ENCODE peak calls at places on chromosomes 1 and 21, in four cellular contexts. T is LNCaP clone FGC, M is SK-N-SH, Q is cardiac muscle cell. L is an unnamed sample.

GRCh38 chr1:14571810-14572767 is 26.4 kb upstream of the KAZN start:
- DNase-seq in M (peak), Q (peak), T (no peak), L (peak)

GRCh38 chr1:30273021-30273325 is 450.4 kb downstream of the MATN1 start:
- DNase-seq in T (no peak), Q (no peak), M (no peak), L (no peak)

GRCh38 chr1:100360790-100361232 is 8.5 kb downstream of the CDC14A start:
- DNase-seq in T (peak), Q (peak), M (no peak), L (no peak)

GRCh38 chr1:47424336-47424982 is 8.4 kb downstream of the FOXE3 start:
- DNase-seq in T (peak), Q (peak), M (peak), L (peak)

GRCh38 chr1:191839891-191840290 is 318.4 kb upstream of the RGS18 start:
- DNase-seq in M (no peak), T (no peak), Q (no peak), L (no peak)

GRCh38 chr1:30692201-30692947 is 31.0 kb downstream of the MATN1 start:
- DNase-seq in M (no peak), Q (no peak), T (no peak), L (peak)

GRCh38 chr1:34055828-34056227 is 109.2 kb downstream of the CSMD2 start:
- DNase-seq in T (no peak), Q (no peak), M (no peak), L (no peak)

GRCh38 chr1:65247419-65248359 is 61.7 kb upstream of the DNAJC6 start:
- DNase-seq in T (no peak), Q (peak), M (peak), L (no peak)

GRCh38 chr21:29416268-29416667 is 117.5 kb downstream of the BACH1 start:
- DNase-seq in M (no peak), T (no peak), Q (no peak), L (no peak)

GRCh38 chr1:5945445-5945844 is 46.8 kb downstream of the NPHP4 start:
- DNase-seq in Q (no peak), T (no peak), M (no peak), L (no peak)

GRCh38 chr1:244599937-244600350 is 53.0 kb upstream of the DESI2 start:
- DNase-seq in Q (peak), M (no peak), T (no peak), L (no peak)

GRCh38 chr1:59139396-59139795 is 157.5 kb upstream of the FGGY start:
- DNase-seq in M (no peak), T (no peak), Q (no peak), L (no peak)

GRCh38 chr1:3597599-3597964 is 13.7 kb downstream of the MEGF6 start:
- DNase-seq in T (no peak), Q (no peak), M (no peak), L (no peak)

GRCh38 chr1:165313906-165314305 is 42.6 kb downstream of the LMX1A start:
- DNase-seq in Q (no peak), T (no peak), M (no peak), L (no peak)

GRCh38 chr1:204560590-204560989 is 44.4 kb downstream of the MDM4 start:
- DNase-seq in Q (peak), M (no peak), T (no peak), L (no peak)

GRCh38 chr1:240234477-240235225 is 143.0 kb downstream of the FMN2 start:
- DNase-seq in Q (peak), M (no peak), T (no peak), L (no peak)

GRCh38 chr1:25619101-25619890 is 2.7 kb downstream of the MAN1C1 start:
- DNase-seq in T (no peak), M (peak), Q (peak), L (peak)

GRCh38 chr21:38286739-38287426 is 30.1 kb downstream of the KCNJ15 start:
- DNase-seq in T (no peak), Q (no peak), M (no peak), L (no peak)

GRCh38 chr1:37034301-37035013 is at the start of gene GRIK3:
- DNase-seq in T (no peak), Q (no peak), M (peak), L (peak)

GRCh38 chr1:10665930-10666850 is 130.3 kb downstream of the CASZ1 start:
- DNase-seq in Q (no peak), T (peak), M (no peak), L (no peak)

GRCh38 chr1:153395776-153396175 is 4.9 kb upstream of the S100A8 start:
- DNase-seq in T (no peak), Q (no peak), M (no peak), L (peak)

GRCh38 chr1:153394391-153394790 is 3.5 kb upstream of the S100A8 start:
- DNase-seq in Q (no peak), T (no peak), M (no peak), L (peak)

GRCh38 chr1:153392822-153393221 is 1.9 kb upstream of the S100A8 start:
- DNase-seq in T (no peak), M (no peak), Q (no peak), L (no peak)

GRCh38 chr1:153395136-153395685 is 4.3 kb upstream of the S100A8 start:
- DNase-seq in M (no peak), Q (peak), T (no peak), L (peak)

DNA sequence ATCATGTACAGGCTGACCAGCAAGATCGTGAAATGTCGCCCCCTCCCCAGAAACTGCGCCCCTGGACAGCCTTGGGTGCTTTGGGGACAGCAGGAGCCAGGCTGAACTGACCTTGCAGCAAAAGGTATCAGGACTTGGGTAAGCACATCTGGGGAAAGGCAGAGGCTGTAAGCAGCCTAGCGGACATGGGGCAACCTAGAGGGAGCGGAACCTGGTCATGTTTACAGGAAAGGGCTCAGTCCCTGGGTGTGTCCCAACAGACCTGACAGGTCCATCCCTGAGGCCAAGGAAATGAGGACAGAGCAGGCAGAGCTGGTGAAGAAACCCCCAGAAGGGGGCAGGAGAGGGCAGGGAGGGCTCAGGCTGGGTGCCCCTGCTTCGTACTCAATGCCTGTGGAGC is 3.1 kb upstream of the S100A8 start:
- DNase-seq in M (no peak), Q (no peak), T (no peak), L (peak)
- TF ChIP-seq CTCF in M (no peak), Q (no peak), T (no peak), L (peak)

GRCh38 chr1:88062650-88063153 is 621.4 kb upstream of the PKN2 start:
- DNase-seq in T (no peak), Q (no peak), M (no peak), L (no peak)

GRCh38 chr1:88060112-88060673 is 623.9 kb upstream of the PKN2 start:
- DNase-seq in Q (no peak), T (no peak), M (no peak), L (no peak)

GRCh38 chr1:88061106-88061829 is 622.8 kb upstream of the PKN2 start:
- DNase-seq in Q (peak), M (peak), T (peak), L (peak)

GRCh38 chr1:88063605-88064004 is 620.5 kb upstream of the PKN2 start:
- DNase-seq in Q (peak), M (no peak), T (no peak), L (no peak)

DNA sequence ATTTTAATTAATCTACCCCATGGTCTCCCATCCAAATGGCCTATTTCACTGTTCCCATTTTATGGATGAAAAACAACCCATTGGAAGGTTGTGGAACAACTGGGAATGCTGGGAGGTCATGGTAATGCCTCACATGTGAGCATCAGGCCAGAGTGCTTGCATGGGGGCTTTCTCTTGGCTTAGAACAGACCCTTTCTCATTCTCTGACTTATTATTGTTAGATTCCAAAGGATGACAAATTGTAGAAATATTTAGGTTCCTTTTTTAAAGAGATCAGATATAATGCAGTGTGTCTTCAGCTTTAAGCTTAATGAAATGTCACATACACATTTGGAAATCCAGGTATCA is 622.3 kb upstream of the PKN2 start:
- DNase-seq in Q (no peak), M (no peak), T (no peak), L (no peak)
- TF ChIP-seq CTCF in Q (no peak), M (no peak), T (no peak), L (no peak)

GRCh38 chr1:31707711-31708110 is 3.9 kb upstream of the COL16A1 start:
- DNase-seq in T (no peak), Q (peak), M (no peak), L (no peak)
- TF ChIP-seq CTCF in T (no peak), Q (peak), M (peak), L (peak)

DNA sequence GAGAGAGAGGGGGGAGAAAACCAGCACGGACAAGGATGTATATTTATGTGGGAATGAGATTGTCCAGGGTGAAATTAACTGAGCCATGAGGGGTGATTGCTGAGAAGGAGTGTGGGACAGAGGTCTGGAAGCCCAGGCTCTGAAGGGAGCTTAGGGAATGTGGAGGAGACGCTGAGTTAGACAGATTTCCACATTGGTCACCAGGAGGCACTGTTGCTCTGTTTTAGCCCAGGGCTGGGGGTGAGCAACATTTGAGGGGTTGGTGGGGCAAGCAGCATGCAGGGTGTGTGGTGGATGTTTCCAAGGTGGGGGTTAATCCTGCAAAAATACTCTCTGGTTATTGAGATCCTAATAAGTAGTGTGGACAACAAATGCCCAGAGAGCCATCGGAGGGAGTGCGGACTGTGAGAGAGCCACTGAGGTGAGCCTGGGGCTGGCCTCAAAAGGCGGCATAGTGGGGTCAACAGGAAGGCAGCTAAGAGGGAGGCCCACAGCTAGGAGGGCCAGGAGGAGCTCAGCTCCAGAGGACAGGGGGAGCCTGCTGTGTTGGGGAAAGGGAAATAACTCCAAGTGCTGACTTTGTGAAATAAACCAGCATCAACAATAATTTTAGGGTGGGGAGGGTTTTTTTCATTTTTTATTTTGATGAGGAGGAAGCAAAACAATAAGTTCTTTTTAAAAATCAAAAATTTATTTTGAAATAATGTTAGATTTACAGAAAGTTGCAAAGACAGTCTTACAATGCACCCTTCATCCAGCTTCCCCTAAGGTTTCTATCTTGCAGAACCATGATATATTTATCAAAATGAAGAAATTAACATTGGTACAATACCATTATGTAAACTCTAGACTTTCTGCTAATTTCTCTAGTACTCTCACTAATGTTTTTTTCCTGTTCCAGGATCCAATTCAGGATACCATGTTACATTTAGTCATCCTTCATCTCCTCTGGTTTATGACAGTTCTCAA is 82.8 kb upstream of the CD34 start:
- DNase-seq in M (peak), T (no peak), Q (peak), L (peak)
- TF ChIP-seq CTCF in M (peak), T (peak), Q (peak), L (peak)

GRCh38 chr1:12600880-12601633 is 17.0 kb downstream of the DHRS3 start:
- DNase-seq in Q (peak), M (peak), T (no peak), L (peak)
- TF ChIP-seq CTCF in Q (peak), M (peak), T (peak), L (peak)

GRCh38 chr1:46303872-46304326 is 401 bp downstream of the UQCRH start:
- DNase-seq in T (no peak), Q (no peak), M (no peak), L (no peak)

GRCh38 chr1:46300673-46301405 is 2.6 kb downstream of the LRRC41 start:
- DNase-seq in M (no peak), T (peak), Q (peak), L (no peak)

GRCh38 chr1:46303038-46303871 is at the start of the genes LRRC41 and UQCRH:
- DNase-seq in T (peak), M (peak), Q (peak), L (peak)

GRCh38 chr1:46301406-46302090 is 1.9 kb downstream of the LRRC41 start:
- DNase-seq in M (peak), Q (peak), T (no peak), L (peak)

DNA sequence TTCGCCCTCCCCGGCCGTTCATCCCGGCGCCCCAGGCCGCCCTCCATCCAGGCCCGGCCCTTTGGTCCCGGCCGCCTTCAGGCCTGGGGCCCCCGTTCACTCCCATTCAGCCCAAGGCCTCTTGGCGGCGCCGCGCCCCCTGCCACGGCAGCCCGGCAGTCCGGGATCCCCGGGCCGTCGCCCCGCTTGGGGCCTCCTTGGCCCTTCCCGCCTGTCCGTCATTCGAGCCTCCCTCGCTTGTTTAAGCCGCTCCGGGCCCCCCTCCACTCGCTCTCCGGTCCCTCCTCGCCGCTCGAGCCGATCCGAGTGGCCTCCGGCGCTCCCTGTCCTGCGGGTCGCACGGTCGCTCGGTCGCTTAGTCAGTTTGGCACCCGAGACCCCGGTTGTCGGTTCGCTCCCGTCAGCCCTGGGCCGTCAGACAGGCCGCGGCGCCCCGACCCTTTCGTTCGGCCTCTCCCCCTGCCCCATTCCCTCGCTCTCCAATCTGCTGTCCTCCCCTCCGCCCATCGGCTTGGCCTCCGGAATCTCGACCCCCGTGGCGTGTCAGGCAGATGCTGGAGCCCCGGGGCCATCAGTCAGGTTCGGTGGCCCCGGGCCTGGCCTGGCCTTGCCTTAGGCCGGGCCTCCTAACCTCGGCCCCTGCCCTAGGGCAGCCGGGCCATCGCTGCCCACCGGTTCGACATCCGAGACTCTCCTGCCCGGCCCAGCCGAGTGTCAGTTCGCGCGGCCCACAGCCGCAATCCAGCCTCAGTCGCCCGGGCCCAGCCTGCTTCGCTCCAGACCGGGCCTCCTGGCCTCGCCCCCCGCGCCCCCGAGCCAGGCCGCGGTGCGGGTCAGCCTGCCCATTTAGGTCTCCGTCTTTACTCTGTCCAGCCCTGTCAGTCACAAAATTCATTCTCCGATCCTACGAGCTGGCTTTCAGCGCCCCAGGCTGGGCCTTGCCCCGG is 1.1 kb downstream of the LRRC41 start:
- DNase-seq in T (no peak), Q (peak), M (peak), L (peak)
- TF ChIP-seq CTCF in T (peak), Q (peak), M (peak), L (peak)

GRCh38 chr1:171484760-171485374 is 463 bp upstream of the PRRC2C start:
- DNase-seq in T (no peak), Q (no peak), M (peak), L (no peak)
- TF ChIP-seq CTCF in T (no peak), Q (no peak), M (no peak), L (no peak)

GRCh38 chr1:40039245-40039756 is 1.2 kb upstream of the CAP1 start:
- DNase-seq in M (no peak), T (peak), Q (no peak), L (no peak)
- TF ChIP-seq CTCF in M (peak), T (peak), Q (peak), L (no peak)

GRCh38 chr1:178241837-178242236 is 147.9 kb downstream of the RASAL2 start:
- DNase-seq in T (no peak), M (no peak), Q (no peak), L (no peak)
- TF ChIP-seq CTCF in T (no peak), M (peak), Q (no peak), L (no peak)

DNA sequence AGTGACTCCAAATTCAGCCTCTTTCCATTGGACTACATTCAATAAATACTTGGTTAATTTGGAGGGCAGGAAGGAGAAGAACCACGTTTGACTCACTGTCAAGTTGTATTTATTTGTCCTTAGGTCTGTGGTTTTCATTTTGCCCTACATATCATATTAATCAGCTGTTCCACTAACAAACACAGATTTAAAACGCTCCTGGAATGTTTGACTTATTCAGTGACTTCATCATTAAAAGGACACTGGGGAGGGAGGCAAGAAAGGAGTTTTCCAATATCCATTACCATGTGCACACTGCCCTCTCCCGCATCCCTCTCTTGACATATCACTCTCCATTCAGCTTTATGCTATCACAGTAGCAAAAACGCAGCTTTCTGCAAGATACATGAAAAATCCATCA is 98.2 kb upstream of the C1orf87 start:
- DNase-seq in T (no peak), Q (peak), M (no peak), L (no peak)
- TF ChIP-seq CTCF in T (no peak), Q (no peak), M (no peak), L (no peak)

L was measured in WERI-Rb-1.